ENCODE peak calls at places on chromosomes 3 and 15, in six cellular contexts. Z is esophagus squamous epithelium, G is ovary, Y is stomach, K is spleen, C is adrenal gland. S is an unnamed sample.

GRCh38 chr15:62742409-62743171 is 300.0 kb upstream of the TPM1 start:
- DNase-seq in Z (no peak), G (peak; percentile 72), Y (peak; percentile 53), K (no peak), C (peak; percentile 57), S (peak; percentile 77)

GRCh38 chr3:46702246-46703012 is 1.2 kb downstream of the TMIE start:
- DNase-seq in Z (no peak), G (no peak), Y (no peak), K (peak; percentile 41), C (no peak), S (no peak)

GRCh38 chr3:117671707-117672318 is 962.2 kb downstream of the TUSC7 start:
- DNase-seq in Z (no peak), G (no peak), Y (no peak), K (no peak), C (peak; percentile 25), S (no peak)

GRCh38 chr3:164199982-164200823 is 878.1 kb downstream of the SI start:
- DNase-seq in Z (no peak), G (no peak), Y (no peak), K (no peak), C (no peak), S (no peak)

GRCh38 chr3:146851665-146852064 is 246.5 kb upstream of the PLSCR5 start:
- DNase-seq in Z (no peak), G (no peak), Y (no peak), K (no peak), C (no peak), S (no peak)

GRCh38 chr15:95371664-95372063 is 958.8 kb upstream of the NR2F2 start:
- DNase-seq in Z (no peak), G (no peak), Y (no peak), K (no peak), C (no peak), S (no peak)

GRCh38 chr3:81218023-81218422 is 543.4 kb downstream of the GBE1 start:
- DNase-seq in Z (no peak), G (no peak), Y (no peak), K (no peak), C (no peak), S (no peak)

GRCh38 chr3:72329354-72329753 is 518.9 kb downstream of the SHQ1 start:
- DNase-seq in Z (no peak), G (peak; percentile 63), Y (no peak), K (no peak), C (no peak), S (peak; percentile 23)

GRCh38 chr15:99014803-99015676 is 7.4 kb upstream of the PGPEP1L start:
- DNase-seq in Z (no peak), G (peak; percentile 82), Y (peak; percentile 80), K (peak; percentile 84), C (peak; percentile 81), S (peak; percentile 84)

GRCh38 chr3:100141576-100141975 is 27.3 kb upstream of the FILIP1L start:
- DNase-seq in Z (no peak), G (no peak), Y (no peak), K (no peak), C (no peak), S (no peak)

GRCh38 chr3:42264399-42265058 is 1.5 kb downstream of the CCK start:
- DNase-seq in Z (no peak), G (no peak), Y (peak; percentile 65), K (no peak), C (peak; percentile 16), S (peak; percentile 37)

GRCh38 chr15:69735126-69735525 is 282.5 kb downstream of the RPLP1 start:
- DNase-seq in Z (no peak), G (no peak), Y (no peak), K (no peak), C (no peak), S (no peak)

GRCh38 chr3:47057212-47057671 is 77.8 kb downstream of the NBEAL2 start:
- DNase-seq in Z (no peak), G (no peak), Y (no peak), K (no peak), C (no peak), S (no peak)

GRCh38 chr3:20317616-20318015 is 131.6 kb upstream of the SGO1 start:
- DNase-seq in Z (no peak), G (no peak), Y (no peak), K (no peak), C (no peak), S (no peak)

GRCh38 chr3:46843508-46843907 is 19.7 kb downstream of the MYL3 start:
- DNase-seq in Z (no peak), G (no peak), Y (no peak), K (no peak), C (no peak), S (no peak)

GRCh38 chr3:45273681-45274515 is 47.8 kb upstream of the TMEM158 start:
- DNase-seq in Z (no peak), G (no peak), Y (no peak), K (no peak), C (peak; percentile 5), S (no peak)

GRCh38 chr15:41870689-41871081 is 23.2 kb downstream of the SPTBN5 start:
- DNase-seq in Z (no peak), G (peak; percentile 51), Y (no peak), K (no peak), C (peak; percentile 93), S (peak; percentile 42)

GRCh38 chr15:57376695-57377477 is 581 bp downstream of the CGNL1 start:
- DNase-seq in Z (no peak), G (no peak), Y (no peak), K (no peak), C (peak; percentile 46), S (peak; percentile 63)

GRCh38 chr3:120129718-120130117 is 35.5 kb upstream of the GSK3B start:
- DNase-seq in Z (no peak), G (no peak), Y (no peak), K (no peak), C (no peak), S (no peak)

GRCh38 chr3:38114052-38114874 is 22.7 kb downstream of the ACAA1 start:
- DNase-seq in Z (no peak), G (no peak), Y (no peak), K (peak; percentile 62), C (no peak), S (no peak)
- TF ChIP-seq POLR2A in Z (no peak), G (no peak), Y (no peak), K (no peak), C (no peak), S (no peak)

GRCh38 chr3:29468150-29468549 is 187.3 kb downstream of the RBMS3 start:
- DNase-seq in Z (no peak), G (no peak), Y (no peak), K (no peak), C (no peak), S (no peak)
- H3K4me1 ChIP-seq in Z (no peaks in the 10 kb centered on the region), G (peaks cover 6% of the 10 kb centered on the region), Y (peaks cover 15% of the 10 kb centered on the region), K (no peaks in the 10 kb centered on the region), C (peaks cover 15% of the 10 kb centered on the region), S (peaks cover 29% of the 10 kb centered on the region)

DNA sequence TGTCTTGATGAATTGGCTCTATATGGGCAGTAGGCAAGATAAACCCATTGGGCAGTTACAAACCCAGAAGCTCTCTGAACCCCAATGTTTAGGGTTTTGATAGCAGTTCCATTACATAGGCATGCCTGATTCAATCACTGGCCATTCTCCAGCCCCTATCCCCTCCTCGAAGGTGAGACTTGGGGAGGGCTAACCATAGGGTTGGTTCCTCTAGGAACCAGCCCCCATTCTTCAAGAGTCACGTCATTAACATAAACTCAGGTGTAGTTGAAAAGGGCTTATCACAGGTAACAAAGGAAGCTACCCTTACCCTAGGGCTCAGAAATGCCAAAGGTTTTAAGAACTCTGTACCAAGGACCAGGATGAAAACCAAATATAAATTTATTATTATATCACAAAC is 353.1 kb downstream of the ERC2 start:
- DNase-seq in Z (no peak), G (no peak), Y (no peak), K (no peak), C (no peak), S (no peak)
- H3K4me3 ChIP-seq in Z (no peak overlapping the region), G (no peak overlapping the region), Y (no peak overlapping the region), K (no peak overlapping the region), C (no peak overlapping the region), S (no peak overlapping the region)

DNA sequence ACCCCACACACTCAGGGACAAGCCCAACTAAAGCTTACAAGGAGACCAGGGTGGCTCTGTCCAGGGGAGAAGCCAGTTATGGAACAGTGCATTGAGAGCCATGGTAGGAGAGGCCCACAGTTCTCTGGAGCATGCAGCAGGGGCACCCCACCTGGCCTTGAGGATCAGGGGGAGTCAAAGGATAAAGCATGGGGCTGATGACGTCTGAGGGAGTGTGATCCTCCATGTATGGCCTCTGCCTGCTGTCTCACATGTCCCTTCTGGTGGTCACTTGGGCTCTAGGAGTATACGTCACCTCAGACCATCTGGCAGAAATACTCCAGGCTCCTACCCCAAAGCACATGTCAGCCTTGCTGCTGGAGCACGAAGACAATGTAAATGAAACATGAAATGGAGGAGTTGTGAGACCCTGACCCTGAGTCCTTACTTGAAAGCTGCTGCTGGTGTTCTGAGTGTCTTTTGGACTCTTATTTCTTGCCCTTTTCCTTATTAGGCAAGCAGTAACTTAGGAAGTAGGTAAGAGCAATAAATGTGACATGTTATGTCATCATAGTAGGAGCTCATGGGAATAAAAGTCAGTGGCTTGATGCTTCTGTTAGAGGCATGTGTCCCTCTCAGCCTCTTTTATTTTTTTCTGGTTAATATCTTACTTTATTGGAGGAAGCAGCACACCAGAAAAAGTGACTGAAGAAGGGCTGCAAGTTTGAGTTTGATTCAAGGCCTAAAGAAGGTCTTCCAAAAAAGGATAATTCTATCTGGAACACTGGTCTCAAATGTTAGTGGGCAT is 15.5 kb downstream of the SRPRB start:
- DNase-seq in Z (no peak), G (no peak), Y (no peak), K (no peak), C (no peak), S (no peak)
- TF ChIP-seq POLR2A in Z (no peak), G (no peak), Y (no peak), K (no peak), C (no peak), S (no peak)

DNA sequence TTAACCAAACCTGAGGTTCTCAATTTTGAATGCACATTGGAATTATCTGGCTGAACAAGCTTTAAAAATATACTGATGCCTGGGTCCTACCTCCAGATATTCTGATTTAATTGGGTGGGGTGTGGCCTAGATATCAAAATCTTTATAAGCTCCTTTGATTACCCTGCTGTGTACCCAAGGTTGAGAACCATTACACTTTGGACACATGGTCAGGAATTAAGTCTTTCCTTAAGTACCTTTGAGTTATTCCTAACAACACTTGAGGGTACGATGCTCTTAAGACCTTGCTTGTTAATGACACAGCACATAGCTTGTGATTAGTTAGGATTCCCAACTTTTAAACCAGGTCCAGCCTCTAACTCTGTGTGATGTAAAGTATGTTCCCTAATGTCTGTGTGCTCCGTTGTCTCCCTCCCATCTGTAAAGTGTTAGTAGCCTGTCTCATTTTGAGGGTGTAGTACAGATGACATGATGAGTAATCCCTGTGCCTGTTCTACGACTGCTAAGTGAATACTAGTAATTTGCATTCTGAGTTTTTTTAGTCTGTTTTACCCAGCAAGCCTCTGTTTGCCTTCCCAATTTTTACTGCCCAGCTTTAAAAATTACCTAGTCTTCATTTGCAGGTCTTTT is 154.9 kb downstream of the KLHL25 start:
- DNase-seq in Z (no peak), G (no peak), Y (no peak), K (no peak), C (no peak), S (no peak)
- H3K4me1 ChIP-seq in Z (peaks cover 55% of the 10 kb centered on the region), G (peaks cover 10% of the 10 kb centered on the region), Y (peaks cover 57% of the 10 kb centered on the region), K (peaks cover 33% of the 10 kb centered on the region), C (peaks cover 32% of the 10 kb centered on the region), S (peaks cover 56% of the 10 kb centered on the region)

S was measured in thyroid gland.